ENCODE peak calls at places on chromosomes 1 and 21, in eight cellular contexts. A, X, I, W, V, D, M and Z are unnamed samples.

GRCh38 chr1:88649932-88650331 is 34.1 kb upstream of the PKN2 start:
- DNase-seq in A (no peak), X (no peak), I (no peak), W (no peak), V (no peak), D (no peak), M (no peak), Z (no peak)

GRCh38 chr1:171754381-171754705 is 12.5 kb upstream of the VAMP4 start:
- DNase-seq in A (no peak), X (no peak), I (no peak), W (no peak), V (no peak), D (peak; percentile 59), M (no peak), Z (no peak)

GRCh38 chr21:46221664-46222435 is 6.7 kb downstream of the LSS start:
- DNase-seq in A (no peak), X (no peak), I (no peak), W (no peak), V (no peak), D (no peak), M (peak; percentile 46), Z (no peak)

GRCh38 chr1:202245391-202245790 is 51.8 kb downstream of the LGR6 start:
- DNase-seq in A (no peak), X (no peak), I (no peak), W (no peak), V (no peak), D (no peak), M (no peak), Z (peak; percentile 12)

GRCh38 chr1:18452550-18452949 is 28.2 kb upstream of the KLHDC7A start:
- DNase-seq in A (peak; percentile 45), X (no peak), I (no peak), W (no peak), V (peak; percentile 65), D (no peak), M (no peak), Z (no peak)

GRCh38 chr1:110673805-110674336 is 869 bp downstream of the KCNA3 start:
- DNase-seq in A (no peak), X (no peak), I (no peak), W (no peak), V (peak; percentile 6), D (no peak), M (no peak), Z (peak; percentile 49)

GRCh38 chr21:32520885-32521735 is 64.2 kb downstream of the TCP10L start:
- DNase-seq in A (no peak), X (peak; percentile 91), I (no peak), W (peak; percentile 54), V (peak; percentile 62), D (peak; percentile 45), M (peak; percentile 94), Z (peak; percentile 75)

GRCh38 chr21:37871121-37871862 is 45.0 kb downstream of the KCNJ6 start:
- DNase-seq in A (no peak), X (no peak), I (no peak), W (no peak), V (no peak), D (no peak), M (no peak), Z (no peak)

GRCh38 chr1:51969038-51969705 is 21.3 kb downstream of the RAB3B start:
- DNase-seq in A (no peak), X (no peak), I (no peak), W (no peak), V (no peak), D (peak; percentile 76), M (no peak), Z (no peak)

GRCh38 chr1:152185544-152186391 is 26.7 kb upstream of the RPTN start:
- DNase-seq in A (peak; percentile 20), X (peak; percentile 20), I (peak; percentile 10), W (peak; percentile 29), V (peak; percentile 57), D (no peak), M (no peak), Z (no peak)

GRCh38 chr1:76919123-76919522 is 51.8 kb downstream of the ST6GALNAC5 start:
- DNase-seq in A (peak; percentile 58), X (no peak), I (no peak), W (no peak), V (no peak), D (no peak), M (no peak), Z (no peak)

DNA sequence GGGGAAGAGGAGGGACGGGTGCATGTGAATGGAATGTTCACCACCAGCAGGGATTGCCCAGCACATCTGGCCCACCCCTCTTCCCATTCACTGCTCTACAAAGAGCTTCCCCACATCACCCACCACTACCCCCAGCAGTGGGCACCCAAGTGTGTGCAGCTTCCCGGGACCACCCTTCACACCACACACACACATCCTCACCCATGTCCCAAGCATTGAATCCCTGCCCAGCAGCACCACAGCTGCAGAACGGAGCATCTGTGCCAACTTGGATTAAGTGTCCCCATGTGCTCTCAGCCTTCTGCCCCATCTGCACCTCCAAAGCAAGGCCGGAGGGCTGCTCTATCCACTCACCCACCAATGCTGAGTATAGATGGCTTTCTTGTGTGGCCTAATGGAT is 141.4 kb downstream of the PSMG1 start:
- DNase-seq in A (no peak), X (no peak), I (no peak), W (no peak), V (no peak), D (no peak), M (no peak), Z (no peak)
- H3K36me3 ChIP-seq in A (no peaks in the 10 kb centered on the region), X (no peaks in the 10 kb centered on the region), I (no peaks in the 10 kb centered on the region), W (no peaks in the 10 kb centered on the region), V (no peaks in the 10 kb centered on the region), D (no peaks in the 10 kb centered on the region), M (no peaks in the 10 kb centered on the region), Z (no peaks in the 10 kb centered on the region)

DNA sequence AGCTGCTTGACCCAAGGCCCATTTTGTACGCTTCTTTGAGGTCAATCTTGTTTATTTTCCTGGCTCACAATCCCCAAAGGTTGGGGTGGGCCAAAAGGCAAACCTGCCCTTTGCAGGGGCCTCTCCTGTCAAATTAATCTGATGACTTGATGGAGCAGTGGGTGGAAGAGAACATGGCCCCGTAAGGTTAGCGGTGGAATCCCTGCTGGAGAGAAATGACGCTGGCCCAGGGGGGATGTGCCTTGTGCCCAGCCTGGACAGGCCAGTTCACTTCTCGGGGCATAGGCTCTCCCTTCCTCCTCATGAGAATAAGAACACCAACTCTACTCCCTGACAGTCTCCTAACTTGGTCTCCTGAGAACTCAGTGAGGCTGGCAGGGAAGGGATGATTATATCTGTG is 40.5 kb downstream of the C1orf198 start:
- DNase-seq in A (no peak), X (no peak), I (no peak), W (no peak), V (no peak), D (no peak), M (no peak), Z (no peak)
- TF ChIP-seq CTCF in A (no peak), X (no peak), I (no peak), W (no peak), V (no peak), D (no peak), M (no peak), Z (no peak)

GRCh38 chr1:211282023-211282373 is 22.8 kb downstream of the RCOR3 start:
- DNase-seq in A (no peak), X (no peak), I (no peak), W (no peak), V (no peak), D (no peak), M (no peak), Z (no peak)

GRCh38 chr1:211281322-211282022 is 22.3 kb downstream of the RCOR3 start:
- DNase-seq in A (peak; percentile 6), X (no peak), I (no peak), W (no peak), V (no peak), D (no peak), M (no peak), Z (no peak)

GRCh38 chr1:211279340-211279739 is 20.2 kb downstream of the RCOR3 start:
- DNase-seq in A (no peak), X (no peak), I (no peak), W (no peak), V (no peak), D (no peak), M (no peak), Z (no peak)

GRCh38 chr1:211285196-211285595 is 26.0 kb downstream of the RCOR3 start:
- DNase-seq in A (no peak), X (no peak), I (no peak), W (no peak), V (no peak), D (no peak), M (no peak), Z (no peak)

GRCh38 chr1:211280910-211281309 is 21.7 kb downstream of the RCOR3 start:
- DNase-seq in A (no peak), X (no peak), I (no peak), W (no peak), V (no peak), D (no peak), M (no peak), Z (no peak)
- H3K36me3 ChIP-seq in A (peaks cover 9% of the 10 kb centered on the region), X (no peaks in the 10 kb centered on the region), I (peaks cover 3% of the 10 kb centered on the region), W (peaks cover 99% of the 10 kb centered on the region), V (peaks cover 76% of the 10 kb centered on the region), D (peaks cover 5% of the 10 kb centered on the region), M (peaks cover 97% of the 10 kb centered on the region), Z (peaks cover 94% of the 10 kb centered on the region)

GRCh38 chr1:15325375-15326085 is 78.5 kb downstream of the FHAD1 start:
- DNase-seq in A (no peak), X (no peak), I (no peak), W (no peak), V (no peak), D (no peak), M (no peak), Z (no peak)
- TF ChIP-seq CTCF in A (peak; percentile 7), X (no peak), I (peak; percentile 16), W (no peak), V (peak; percentile 16), D (no peak), M (no peak), Z (no peak)

GRCh38 chr1:119919241-119919640 is 22.9 kb upstream of the ADAM30 start:
- DNase-seq in A (no peak), X (no peak), I (no peak), W (no peak), V (no peak), D (no peak), M (no peak), Z (no peak)
- H3K36me3 ChIP-seq in A (peaks cover 15% of the 10 kb centered on the region), X (no peaks in the 10 kb centered on the region), I (peaks cover 8% of the 10 kb centered on the region), W (peaks cover 100% of the 10 kb centered on the region), V (peaks cover 96% of the 10 kb centered on the region), D (peaks cover 47% of the 10 kb centered on the region), M (peaks cover 93% of the 10 kb centered on the region), Z (peaks cover 99% of the 10 kb centered on the region)

GRCh38 chr1:218330043-218330623 is 15.0 kb upstream of the TGFB2 start:
- DNase-seq in A (peak; percentile 34), X (no peak), I (no peak), W (no peak), V (peak; percentile 56), D (no peak), M (no peak), Z (no peak)
- TF ChIP-seq CTCF in A (peak; percentile 89), X (peak; percentile 39), I (peak; percentile 27), W (no peak), V (peak; percentile 82), D (peak; percentile 38), M (peak; percentile 77), Z (peak; percentile 73)

GRCh38 chr1:24261977-24262376 is 57.2 kb upstream of the GRHL3 start:
- DNase-seq in A (no peak), X (no peak), I (no peak), W (no peak), V (no peak), D (no peak), M (no peak), Z (no peak)
- H3K36me3 ChIP-seq in A (no peaks in the 10 kb centered on the region), X (no peaks in the 10 kb centered on the region), I (no peaks in the 10 kb centered on the region), W (no peaks in the 10 kb centered on the region), V (no peaks in the 10 kb centered on the region), D (no peaks in the 10 kb centered on the region), M (no peaks in the 10 kb centered on the region), Z (no peaks in the 10 kb centered on the region)

GRCh38 chr1:24866211-24867063 is 63.6 kb downstream of the RUNX3 start:
- DNase-seq in A (no peak), X (no peak), I (no peak), W (peak; percentile 22), V (no peak), D (no peak), M (no peak), Z (no peak)
- TF ChIP-seq CTCF in A (no peak), X (no peak), I (no peak), W (no peak), V (peak; percentile 21), D (no peak), M (no peak), Z (no peak)